ENCODE peak calls at places on chromosomes 13 and 19, in six cellular contexts. L is fibroblast of lung; C is A172; E is naive thymus-derived CD8-positive, alpha-beta T cell; U is activated CD4-positive, alpha-beta T cell treated with anti-CD3 and anti-CD28 coated beads, Interleukin-2, amount 10 ng/mL, durations not matched to agents 7 days and 5 days; Z is WTC11. H is an unnamed sample.

GRCh38 chr19:48258350-48258749 is 2.6 kb upstream of the CARD8 start:
- DNase-seq in L (no peak), C (peak), E (no peak), U (peak), Z (no peak), H (peak)

GRCh38 chr13:74103196-74103595 is 31.0 kb downstream of the KLF12 start:
- DNase-seq in L (no peak), C (no peak), E (no peak), U (no peak), Z (no peak), H (no peak)

GRCh38 chr19:13429563-13429962 is 76.7 kb downstream of the CACNA1A start:
- DNase-seq in L (no peak), C (no peak), E (no peak), U (no peak), Z (no peak), H (no peak)

GRCh38 chr13:19845758-19846157 is 17.7 kb downstream of the ZMYM5 start:
- DNase-seq in L (peak), C (peak), E (no peak), U (no peak), Z (no peak), H (no peak)

GRCh38 chr13:51495300-51495699 is 42.5 kb upstream of the INTS6 start:
- DNase-seq in L (no peak), C (no peak), E (no peak), U (no peak), Z (no peak), H (no peak)

GRCh38 chr13:50762969-50763568 is 80.4 kb downstream of the DLEU7 start:
- DNase-seq in L (no peak), C (no peak), E (no peak), U (no peak), Z (no peak), H (peak)

GRCh38 chr19:46745521-46746280 is at the start of gene FKRP:
- DNase-seq in L (no peak), C (no peak), E (no peak), U (peak), Z (peak), H (peak)

GRCh38 chr19:28465317-28466086 is 747.4 kb downstream of the UQCRFS1 start:
- DNase-seq in L (no peak), C (peak), E (no peak), U (no peak), Z (no peak), H (no peak)

GRCh38 chr19:41969196-41969595 is 10.1 kb upstream of the RABAC1 start:
- DNase-seq in L (no peak), C (no peak), E (no peak), U (no peak), Z (no peak), H (no peak)

GRCh38 chr19:34662919-34663318 is 14.0 kb downstream of the SCGB2B2 start:
- DNase-seq in L (no peak), C (peak), E (peak), U (peak), Z (peak), H (no peak)

GRCh38 chr19:35134601-35135091 is at the start of gene LGI4:
- DNase-seq in L (no peak), C (no peak), E (no peak), U (no peak), Z (no peak), H (no peak)

GRCh38 chr19:35717665-35718344 is at the start of gene KMT2B:
- DNase-seq in L (no peak), C (peak), E (no peak), U (no peak), Z (peak), H (no peak)

GRCh38 chr13:113322043-113322461 is 25.0 kb downstream of the LAMP1 start:
- DNase-seq in L (peak), C (no peak), E (no peak), U (no peak), Z (no peak), H (no peak)

GRCh38 chr19:18436651-18437478 is 1.1 kb downstream of the ISYNA1 start:
- DNase-seq in L (peak), C (no peak), E (peak), U (peak), Z (peak), H (peak)

GRCh38 chr19:55486043-55486970 is 1.3 kb downstream of the NAT14 start:
- DNase-seq in L (no peak), C (no peak), E (no peak), U (no peak), Z (no peak), H (no peak)

GRCh38 chr19:28635962-28636629 is 576.9 kb downstream of the UQCRFS1 start:
- DNase-seq in L (no peak), C (no peak), E (no peak), U (no peak), Z (no peak), H (no peak)

GRCh38 chr13:100491164-100491847 is 97.3 kb downstream of the GGACT start:
- DNase-seq in L (peak), C (peak), E (no peak), U (no peak), Z (no peak), H (no peak)

GRCh38 chr19:876089-876488 is 16.6 kb downstream of the CFD start:
- DNase-seq in L (no peak), C (no peak), E (no peak), U (no peak), Z (no peak), H (no peak)

GRCh38 chr13:66329988-66330429 is 900.1 kb downstream of the PCDH9 start:
- DNase-seq in L (no peak), C (no peak), E (no peak), U (no peak), Z (no peak), H (no peak)

GRCh38 chr13:46633416-46633815 is 80.4 kb downstream of the LRCH1 start:
- DNase-seq in L (peak), C (peak), E (no peak), U (no peak), Z (no peak), H (no peak)

GRCh38 chr13:45142440-45143345 is 22.4 kb downstream of the GTF2F2 start:
- DNase-seq in L (peak), C (peak), E (no peak), U (no peak), Z (no peak), H (no peak)

GRCh38 chr13:45928843-45929242 is 77.3 kb upstream of the SIAH3 start:
- DNase-seq in L (peak), C (peak), E (no peak), U (no peak), Z (no peak), H (no peak)

GRCh38 chr19:498977-499623 is 2.8 kb downstream of the MADCAM1 start:
- DNase-seq in L (no peak), C (no peak), E (no peak), U (no peak), Z (no peak), H (no peak)

GRCh38 chr19:16441661-16442071 is 30.1 kb downstream of the EPS15L1 start:
- DNase-seq in L (no peak), C (no peak), E (no peak), U (peak), Z (peak), H (no peak)

GRCh38 chr13:97367427-97367826 is 66.5 kb upstream of the RAP2A start:
- DNase-seq in L (peak), C (peak), E (no peak), U (no peak), Z (no peak), H (no peak)

GRCh38 chr13:110628477-110628793 is 13.1 kb downstream of the NAXD start:
- DNase-seq in L (no peak), C (peak), E (no peak), U (no peak), Z (no peak), H (no peak)

GRCh38 chr13:42266464-42266863 is 5.5 kb upstream of the AKAP11 start:
- DNase-seq in L (peak), C (peak), E (no peak), U (no peak), Z (no peak), H (no peak)